ENCODE peak calls at places on chromosomes 6 and 20, in seven cellular contexts. One of them, this sample, is unnamed.

GRCh38 chr6:83292900-83293843 is 100.0 kb downstream of the RWDD2A start:
- DNase-seq in NCI-H1092 treated with DMSO at 0.1 percent for 48 hours: no peak
- DNase-seq in RWPE2: no peak
- DNase-seq in ovary: no peak
- DNase-seq in COR-L47: no peak
- DNase-seq in occipital lobe: no peak
- DNase-seq in activated CD8-positive, alpha-beta memory T cell treated with anti-CD3 and anti-CD28 coated beads, Interleukin-2, amount 50 U/mL, for 4 hours: no peak
- DNase-seq in this sample: no peak

GRCh38 chr6:158232445-158233213 is 64.5 kb downstream of the GTF2H5 start:
- DNase-seq in NCI-H1092 treated with DMSO at 0.1 percent for 48 hours: peak; percentile 70
- DNase-seq in RWPE2: peak; percentile 68
- DNase-seq in ovary: peak; percentile 67
- DNase-seq in COR-L47: peak; percentile 57
- DNase-seq in occipital lobe: peak; percentile 35
- DNase-seq in activated CD8-positive, alpha-beta memory T cell treated with anti-CD3 and anti-CD28 coated beads, Interleukin-2, amount 50 U/mL, for 4 hours: peak; percentile 52
- DNase-seq in this sample: peak; percentile 83

GRCh38 chr20:24783631-24784492 is 165.2 kb upstream of the CST7 start:
- DNase-seq in NCI-H1092 treated with DMSO at 0.1 percent for 48 hours: peak; percentile 15
- DNase-seq in RWPE2: peak; percentile 34
- DNase-seq in ovary: no peak
- DNase-seq in COR-L47: peak; percentile 40
- DNase-seq in occipital lobe: no peak
- DNase-seq in activated CD8-positive, alpha-beta memory T cell treated with anti-CD3 and anti-CD28 coated beads, Interleukin-2, amount 50 U/mL, for 4 hours: no peak
- DNase-seq in this sample: peak; percentile 33

GRCh38 chr20:1388706-1389483 is 4.0 kb downstream of the FKBP1A start:
- DNase-seq in NCI-H1092 treated with DMSO at 0.1 percent for 48 hours: no peak
- DNase-seq in RWPE2: no peak
- DNase-seq in ovary: no peak
- DNase-seq in COR-L47: no peak
- DNase-seq in occipital lobe: no peak
- DNase-seq in activated CD8-positive, alpha-beta memory T cell treated with anti-CD3 and anti-CD28 coated beads, Interleukin-2, amount 50 U/mL, for 4 hours: no peak
- DNase-seq in this sample: no peak

GRCh38 chr20:47196091-47197081 is 160.1 kb downstream of the ZMYND8 start:
- DNase-seq in NCI-H1092 treated with DMSO at 0.1 percent for 48 hours: peak; percentile 56
- DNase-seq in RWPE2: no peak
- DNase-seq in ovary: peak; percentile 70
- DNase-seq in COR-L47: peak; percentile 19
- DNase-seq in occipital lobe: peak; percentile 49
- DNase-seq in activated CD8-positive, alpha-beta memory T cell treated with anti-CD3 and anti-CD28 coated beads, Interleukin-2, amount 50 U/mL, for 4 hours: peak; percentile 60
- DNase-seq in this sample: peak; percentile 55

GRCh38 chr6:127300411-127300810 is 33.7 kb downstream of the RNF146 start:
- DNase-seq in NCI-H1092 treated with DMSO at 0.1 percent for 48 hours: no peak
- DNase-seq in RWPE2: no peak
- DNase-seq in ovary: no peak
- DNase-seq in COR-L47: no peak
- DNase-seq in occipital lobe: no peak
- DNase-seq in activated CD8-positive, alpha-beta memory T cell treated with anti-CD3 and anti-CD28 coated beads, Interleukin-2, amount 50 U/mL, for 4 hours: no peak
- DNase-seq in this sample: no peak

GRCh38 chr6:124131259-124131658 is 327.6 kb downstream of the NKAIN2 start:
- DNase-seq in NCI-H1092 treated with DMSO at 0.1 percent for 48 hours: no peak
- DNase-seq in RWPE2: no peak
- DNase-seq in ovary: no peak
- DNase-seq in COR-L47: no peak
- DNase-seq in occipital lobe: no peak
- DNase-seq in activated CD8-positive, alpha-beta memory T cell treated with anti-CD3 and anti-CD28 coated beads, Interleukin-2, amount 50 U/mL, for 4 hours: no peak
- DNase-seq in this sample: no peak

GRCh38 chr20:32319100-32319499 is 39.0 kb upstream of the ASXL1 start:
- DNase-seq in NCI-H1092 treated with DMSO at 0.1 percent for 48 hours: no peak
- DNase-seq in RWPE2: peak; percentile 29
- DNase-seq in ovary: no peak
- DNase-seq in COR-L47: no peak
- DNase-seq in occipital lobe: no peak
- DNase-seq in activated CD8-positive, alpha-beta memory T cell treated with anti-CD3 and anti-CD28 coated beads, Interleukin-2, amount 50 U/mL, for 4 hours: no peak
- DNase-seq in this sample: no peak

GRCh38 chr6:137497722-137498463 is 3.7 kb upstream of the OLIG3 start:
- DNase-seq in NCI-H1092 treated with DMSO at 0.1 percent for 48 hours: no peak
- DNase-seq in RWPE2: no peak
- DNase-seq in ovary: no peak
- DNase-seq in COR-L47: no peak
- DNase-seq in occipital lobe: no peak
- DNase-seq in activated CD8-positive, alpha-beta memory T cell treated with anti-CD3 and anti-CD28 coated beads, Interleukin-2, amount 50 U/mL, for 4 hours: peak; percentile 24
- DNase-seq in this sample: no peak

GRCh38 chr20:11212288-11212687 is 538.5 kb upstream of the JAG1 start:
- DNase-seq in NCI-H1092 treated with DMSO at 0.1 percent for 48 hours: no peak
- DNase-seq in RWPE2: no peak
- DNase-seq in ovary: no peak
- DNase-seq in COR-L47: no peak
- DNase-seq in occipital lobe: no peak
- DNase-seq in activated CD8-positive, alpha-beta memory T cell treated with anti-CD3 and anti-CD28 coated beads, Interleukin-2, amount 50 U/mL, for 4 hours: no peak
- DNase-seq in this sample: no peak

GRCh38 chr6:36442671-36443497 is at the start of the genes KCTD20 and PXT1:
- DNase-seq in NCI-H1092 treated with DMSO at 0.1 percent for 48 hours: peak; percentile 78
- DNase-seq in RWPE2: peak; percentile 82
- DNase-seq in ovary: peak; percentile 89
- DNase-seq in COR-L47: peak; percentile 93
- DNase-seq in occipital lobe: peak; percentile 83
- DNase-seq in activated CD8-positive, alpha-beta memory T cell treated with anti-CD3 and anti-CD28 coated beads, Interleukin-2, amount 50 U/mL, for 4 hours: peak; percentile 85
- DNase-seq in this sample: peak; percentile 58

GRCh38 chr20:50520222-50520877 is 10.2 kb downstream of the PTPN1 start:
- DNase-seq in NCI-H1092 treated with DMSO at 0.1 percent for 48 hours: no peak
- DNase-seq in RWPE2: peak; percentile 44
- DNase-seq in ovary: no peak
- DNase-seq in COR-L47: no peak
- DNase-seq in occipital lobe: no peak
- DNase-seq in activated CD8-positive, alpha-beta memory T cell treated with anti-CD3 and anti-CD28 coated beads, Interleukin-2, amount 50 U/mL, for 4 hours: peak; percentile 23
- DNase-seq in this sample: no peak

GRCh38 chr6:51273228-51273961 is 454.7 kb downstream of the TFAP2B start:
- DNase-seq in NCI-H1092 treated with DMSO at 0.1 percent for 48 hours: no peak
- DNase-seq in RWPE2: no peak
- DNase-seq in ovary: no peak
- DNase-seq in COR-L47: no peak
- DNase-seq in occipital lobe: no peak
- DNase-seq in activated CD8-positive, alpha-beta memory T cell treated with anti-CD3 and anti-CD28 coated beads, Interleukin-2, amount 50 U/mL, for 4 hours: no peak
- DNase-seq in this sample: peak; percentile 73

GRCh38 chr6:32842690-32843089 is 1.2 kb downstream of the PSMB8 start:
- DNase-seq in NCI-H1092 treated with DMSO at 0.1 percent for 48 hours: no peak
- DNase-seq in RWPE2: no peak
- DNase-seq in ovary: no peak
- DNase-seq in COR-L47: no peak
- DNase-seq in occipital lobe: no peak
- DNase-seq in activated CD8-positive, alpha-beta memory T cell treated with anti-CD3 and anti-CD28 coated beads, Interleukin-2, amount 50 U/mL, for 4 hours: no peak
- DNase-seq in this sample: no peak